ENCODE peak calls at places on chromosome 19, in eight cellular contexts. One of them, this sample, is unnamed.

GRCh38 chr19:35901055-35901644 is 810 bp upstream of the NFKBID start:
- DNase-seq in DMS53: no peak
- DNase-seq in SK-N-SH: no peak
- DNase-seq in stimulated activated CD4-positive, alpha-beta T cell treated with anti-CD3 and anti-CD28 coated beads, Interleukin-4, amount 100 ng/mL, for 24 hours: no peak
- DNase-seq in effector memory CD4-positive, alpha-beta T cell: no peak
- DNase-seq in AG09319: no peak
- DNase-seq in transverse colon: no peak
- DNase-seq in NCI-H1417: no peak
- DNase-seq in this sample: no peak

GRCh38 chr19:58407658-58408151 is 744 bp upstream of the ZNF584 start:
- DNase-seq in DMS53: peak; percentile 49
- DNase-seq in SK-N-SH: no peak
- DNase-seq in stimulated activated CD4-positive, alpha-beta T cell treated with anti-CD3 and anti-CD28 coated beads, Interleukin-4, amount 100 ng/mL, for 24 hours: no peak
- DNase-seq in effector memory CD4-positive, alpha-beta T cell: no peak
- DNase-seq in AG09319: no peak
- DNase-seq in transverse colon: no peak
- DNase-seq in NCI-H1417: no peak
- DNase-seq in this sample: no peak

GRCh38 chr19:46700704-46701103 is 16.2 kb downstream of the PRKD2 start:
- DNase-seq in DMS53: no peak
- DNase-seq in SK-N-SH: peak; percentile 10
- DNase-seq in stimulated activated CD4-positive, alpha-beta T cell treated with anti-CD3 and anti-CD28 coated beads, Interleukin-4, amount 100 ng/mL, for 24 hours: no peak
- DNase-seq in effector memory CD4-positive, alpha-beta T cell: no peak
- DNase-seq in AG09319: no peak
- DNase-seq in transverse colon: no peak
- DNase-seq in NCI-H1417: no peak
- DNase-seq in this sample: no peak

GRCh38 chr19:15452111-15453047 is 2.6 kb upstream of the WIZ start:
- DNase-seq in DMS53: peak; percentile 55
- DNase-seq in SK-N-SH: peak; percentile 98
- DNase-seq in stimulated activated CD4-positive, alpha-beta T cell treated with anti-CD3 and anti-CD28 coated beads, Interleukin-4, amount 100 ng/mL, for 24 hours: no peak
- DNase-seq in effector memory CD4-positive, alpha-beta T cell: no peak
- DNase-seq in AG09319: peak; percentile 54
- DNase-seq in transverse colon: peak; percentile 89
- DNase-seq in NCI-H1417: peak; percentile 31
- DNase-seq in this sample: no peak

GRCh38 chr19:8610041-8610927 is at the start of gene ADAMTS10:
- DNase-seq in DMS53: no peak
- DNase-seq in SK-N-SH: peak; percentile 84
- DNase-seq in stimulated activated CD4-positive, alpha-beta T cell treated with anti-CD3 and anti-CD28 coated beads, Interleukin-4, amount 100 ng/mL, for 24 hours: peak; percentile 31
- DNase-seq in effector memory CD4-positive, alpha-beta T cell: peak; percentile 10
- DNase-seq in AG09319: no peak
- DNase-seq in transverse colon: peak; percentile 18
- DNase-seq in NCI-H1417: no peak
- DNase-seq in this sample: no peak

GRCh38 chr19:31338069-31338767 is 11.0 kb downstream of the TSHZ3 start:
- DNase-seq in DMS53: no peak
- DNase-seq in SK-N-SH: peak; percentile 80
- DNase-seq in stimulated activated CD4-positive, alpha-beta T cell treated with anti-CD3 and anti-CD28 coated beads, Interleukin-4, amount 100 ng/mL, for 24 hours: no peak
- DNase-seq in effector memory CD4-positive, alpha-beta T cell: no peak
- DNase-seq in AG09319: no peak
- DNase-seq in transverse colon: peak; percentile 47
- DNase-seq in NCI-H1417: no peak
- DNase-seq in this sample: no peak

GRCh38 chr19:4368128-4368820 is 24.9 kb downstream of the MPND start:
- DNase-seq in DMS53: no peak
- DNase-seq in SK-N-SH: no peak
- DNase-seq in stimulated activated CD4-positive, alpha-beta T cell treated with anti-CD3 and anti-CD28 coated beads, Interleukin-4, amount 100 ng/mL, for 24 hours: no peak
- DNase-seq in effector memory CD4-positive, alpha-beta T cell: no peak
- DNase-seq in AG09319: no peak
- DNase-seq in transverse colon: no peak
- DNase-seq in NCI-H1417: no peak
- DNase-seq in this sample: no peak

GRCh38 chr19:45499196-45500180 is 1.2 kb downstream of the PPM1N start:
- DNase-seq in DMS53: peak; percentile 69
- DNase-seq in SK-N-SH: peak; percentile 62
- DNase-seq in stimulated activated CD4-positive, alpha-beta T cell treated with anti-CD3 and anti-CD28 coated beads, Interleukin-4, amount 100 ng/mL, for 24 hours: peak; percentile 61
- DNase-seq in effector memory CD4-positive, alpha-beta T cell: no peak
- DNase-seq in AG09319: no peak
- DNase-seq in transverse colon: peak; percentile 68
- DNase-seq in NCI-H1417: peak; percentile 74
- DNase-seq in this sample: no peak

GRCh38 chr19:10286803-10287737 is at the start of gene ICAM4:
- DNase-seq in DMS53: no peak
- DNase-seq in SK-N-SH: peak; percentile 64
- DNase-seq in stimulated activated CD4-positive, alpha-beta T cell treated with anti-CD3 and anti-CD28 coated beads, Interleukin-4, amount 100 ng/mL, for 24 hours: peak; percentile 28
- DNase-seq in effector memory CD4-positive, alpha-beta T cell: no peak
- DNase-seq in AG09319: no peak
- DNase-seq in transverse colon: peak; percentile 48
- DNase-seq in NCI-H1417: no peak
- DNase-seq in this sample: no peak

GRCh38 chr19:5112681-5113080 is 143.8 kb downstream of the KDM4B start:
- DNase-seq in DMS53: no peak
- DNase-seq in SK-N-SH: no peak
- DNase-seq in stimulated activated CD4-positive, alpha-beta T cell treated with anti-CD3 and anti-CD28 coated beads, Interleukin-4, amount 100 ng/mL, for 24 hours: no peak
- DNase-seq in effector memory CD4-positive, alpha-beta T cell: no peak
- DNase-seq in AG09319: no peak
- DNase-seq in transverse colon: no peak
- DNase-seq in NCI-H1417: no peak
- DNase-seq in this sample: no peak

GRCh38 chr19:45098521-45099464 is 5.8 kb downstream of the PPP1R37 start:
- DNase-seq in DMS53: no peak
- DNase-seq in SK-N-SH: no peak
- DNase-seq in stimulated activated CD4-positive, alpha-beta T cell treated with anti-CD3 and anti-CD28 coated beads, Interleukin-4, amount 100 ng/mL, for 24 hours: no peak
- DNase-seq in effector memory CD4-positive, alpha-beta T cell: no peak
- DNase-seq in AG09319: no peak
- DNase-seq in transverse colon: no peak
- DNase-seq in NCI-H1417: no peak
- DNase-seq in this sample: no peak

GRCh38 chr19:15443838-15444237 is 5.9 kb downstream of the WIZ start:
- DNase-seq in DMS53: no peak
- DNase-seq in SK-N-SH: no peak
- DNase-seq in stimulated activated CD4-positive, alpha-beta T cell treated with anti-CD3 and anti-CD28 coated beads, Interleukin-4, amount 100 ng/mL, for 24 hours: no peak
- DNase-seq in effector memory CD4-positive, alpha-beta T cell: no peak
- DNase-seq in AG09319: no peak
- DNase-seq in transverse colon: no peak
- DNase-seq in NCI-H1417: no peak
- DNase-seq in this sample: no peak

GRCh38 chr19:4035018-4035566 is 27.6 kb downstream of the PIAS4 start:
- DNase-seq in DMS53: no peak
- DNase-seq in SK-N-SH: no peak
- DNase-seq in stimulated activated CD4-positive, alpha-beta T cell treated with anti-CD3 and anti-CD28 coated beads, Interleukin-4, amount 100 ng/mL, for 24 hours: no peak
- DNase-seq in effector memory CD4-positive, alpha-beta T cell: no peak
- DNase-seq in AG09319: no peak
- DNase-seq in transverse colon: no peak
- DNase-seq in NCI-H1417: no peak
- DNase-seq in this sample: no peak

GRCh38 chr19:22914646-22915045 is 82.6 kb downstream of the ZNF723 start:
- DNase-seq in DMS53: no peak
- DNase-seq in SK-N-SH: no peak
- DNase-seq in stimulated activated CD4-positive, alpha-beta T cell treated with anti-CD3 and anti-CD28 coated beads, Interleukin-4, amount 100 ng/mL, for 24 hours: no peak
- DNase-seq in effector memory CD4-positive, alpha-beta T cell: no peak
- DNase-seq in AG09319: no peak
- DNase-seq in transverse colon: no peak
- DNase-seq in NCI-H1417: no peak
- DNase-seq in this sample: no peak

GRCh38 chr19:34838248-34838647 is 65.2 kb upstream of the ZNF599 start:
- DNase-seq in DMS53: peak; percentile 72
- DNase-seq in SK-N-SH: peak; percentile 69
- DNase-seq in stimulated activated CD4-positive, alpha-beta T cell treated with anti-CD3 and anti-CD28 coated beads, Interleukin-4, amount 100 ng/mL, for 24 hours: no peak
- DNase-seq in effector memory CD4-positive, alpha-beta T cell: no peak
- DNase-seq in AG09319: no peak
- DNase-seq in transverse colon: no peak
- DNase-seq in NCI-H1417: no peak
- DNase-seq in this sample: no peak

GRCh38 chr19:447816-448546 is 12.9 kb downstream of the SHC2 start:
- DNase-seq in DMS53: peak; percentile 24
- DNase-seq in SK-N-SH: peak; percentile 89
- DNase-seq in stimulated activated CD4-positive, alpha-beta T cell treated with anti-CD3 and anti-CD28 coated beads, Interleukin-4, amount 100 ng/mL, for 24 hours: no peak
- DNase-seq in effector memory CD4-positive, alpha-beta T cell: no peak
- DNase-seq in AG09319: no peak
- DNase-seq in transverse colon: peak; percentile 17
- DNase-seq in NCI-H1417: no peak
- DNase-seq in this sample: no peak

GRCh38 chr19:55487884-55488687 is at the start of gene SSC5D:
- DNase-seq in DMS53: peak; percentile 50
- DNase-seq in SK-N-SH: peak; percentile 78
- DNase-seq in stimulated activated CD4-positive, alpha-beta T cell treated with anti-CD3 and anti-CD28 coated beads, Interleukin-4, amount 100 ng/mL, for 24 hours: no peak
- DNase-seq in effector memory CD4-positive, alpha-beta T cell: no peak
- DNase-seq in AG09319: no peak
- DNase-seq in transverse colon: no peak
- DNase-seq in NCI-H1417: no peak
- DNase-seq in this sample: no peak

This sample was measured in epithelial cell of prostate.